ENCODE peak calls at places on chromosome 7, in ten cellular contexts. One of them, this sample, is unnamed.

GRCh38 chr7:107661081-107661864 is 645 bp downstream of the SLC26A4 start:
- DNase-seq in K562: no peak
- DNase-seq in HepG2: peak
- DNase-seq in GM12878: no peak
- DNase-seq in NB4: peak
- DNase-seq in SK-N-SH: peak
- DNase-seq in endothelial cell of umbilical vein: peak
- DNase-seq in A549: peak
- DNase-seq in WTC11: peak
- DNase-seq in HCT116: no peak
- DNase-seq in this sample: peak

GRCh38 chr7:27697861-27698430 is 35.3 kb upstream of the HIBADH start:
- DNase-seq in A549: peak
- DNase-seq in WTC11: no peak
- DNase-seq in NB4: peak
- DNase-seq in endothelial cell of umbilical vein: peak
- DNase-seq in GM12878: peak
- DNase-seq in HCT116: peak
- DNase-seq in K562: no peak
- DNase-seq in SK-N-SH: no peak
- DNase-seq in HepG2: peak
- DNase-seq in this sample: no peak

GRCh38 chr7:105910172-105910571 is 33.8 kb upstream of the ATXN7L1 start:
- DNase-seq in NB4: no peak
- DNase-seq in HepG2: no peak
- DNase-seq in A549: no peak
- DNase-seq in HCT116: no peak
- DNase-seq in WTC11: no peak
- DNase-seq in GM12878: no peak
- DNase-seq in SK-N-SH: no peak
- DNase-seq in K562: no peak
- DNase-seq in endothelial cell of umbilical vein: no peak
- DNase-seq in this sample: no peak

GRCh38 chr7:104005197-104005596 is 15.7 kb upstream of the RELN start:
- DNase-seq in HCT116: no peak
- DNase-seq in endothelial cell of umbilical vein: peak
- DNase-seq in K562: no peak
- DNase-seq in WTC11: no peak
- DNase-seq in A549: no peak
- DNase-seq in SK-N-SH: no peak
- DNase-seq in HepG2: no peak
- DNase-seq in GM12878: no peak
- DNase-seq in NB4: peak
- DNase-seq in this sample: no peak

GRCh38 chr7:5557920-5558401 is 134.3 kb upstream of the TNRC18 start:
- DNase-seq in endothelial cell of umbilical vein: no peak
- DNase-seq in A549: no peak
- DNase-seq in WTC11: no peak
- DNase-seq in SK-N-SH: peak
- DNase-seq in K562: peak
- DNase-seq in GM12878: peak
- DNase-seq in NB4: no peak
- DNase-seq in HepG2: peak
- DNase-seq in HCT116: no peak
- DNase-seq in this sample: no peak

GRCh38 chr7:90666186-90666585 is 70.1 kb downstream of the CDK14 start:
- DNase-seq in SK-N-SH: no peak
- DNase-seq in endothelial cell of umbilical vein: no peak
- DNase-seq in NB4: no peak
- DNase-seq in HepG2: no peak
- DNase-seq in WTC11: no peak
- DNase-seq in K562: no peak
- DNase-seq in HCT116: no peak
- DNase-seq in A549: no peak
- DNase-seq in GM12878: no peak
- DNase-seq in this sample: no peak

GRCh38 chr7:88546808-88547207 is 212.7 kb upstream of the ZNF804B start:
- DNase-seq in endothelial cell of umbilical vein: peak
- DNase-seq in HepG2: peak
- DNase-seq in NB4: peak
- DNase-seq in SK-N-SH: peak
- DNase-seq in GM12878: peak
- DNase-seq in K562: peak
- DNase-seq in WTC11: peak
- DNase-seq in A549: peak
- DNase-seq in HCT116: peak
- DNase-seq in this sample: peak

GRCh38 chr7:23272275-23272674 is 25.7 kb downstream of the GPNMB start:
- DNase-seq in WTC11: no peak
- DNase-seq in GM12878: no peak
- DNase-seq in HepG2: no peak
- DNase-seq in A549: no peak
- DNase-seq in endothelial cell of umbilical vein: no peak
- DNase-seq in NB4: no peak
- DNase-seq in K562: no peak
- DNase-seq in SK-N-SH: no peak
- DNase-seq in HCT116: no peak
- DNase-seq in this sample: no peak

GRCh38 chr7:91310829-91311460 is 46.7 kb downstream of the FZD1 start:
- DNase-seq in A549: no peak
- DNase-seq in GM12878: no peak
- DNase-seq in K562: no peak
- DNase-seq in NB4: no peak
- DNase-seq in endothelial cell of umbilical vein: no peak
- DNase-seq in SK-N-SH: no peak
- DNase-seq in HepG2: no peak
- DNase-seq in WTC11: no peak
- DNase-seq in HCT116: no peak
- DNase-seq in this sample: no peak

GRCh38 chr7:130149575-130150139 is 55.5 kb downstream of the TMEM209 start:
- DNase-seq in A549: no peak
- DNase-seq in SK-N-SH: no peak
- DNase-seq in endothelial cell of umbilical vein: no peak
- DNase-seq in WTC11: no peak
- DNase-seq in GM12878: no peak
- DNase-seq in HCT116: no peak
- DNase-seq in HepG2: no peak
- DNase-seq in K562: no peak
- DNase-seq in NB4: peak
- DNase-seq in this sample: peak

GRCh38 chr7:15459018-15459621 is 102.7 kb downstream of the AGMO start:
- DNase-seq in endothelial cell of umbilical vein: no peak
- DNase-seq in HCT116: no peak
- DNase-seq in WTC11: no peak
- DNase-seq in SK-N-SH: no peak
- DNase-seq in A549: no peak
- DNase-seq in K562: no peak
- DNase-seq in NB4: peak
- DNase-seq in GM12878: no peak
- DNase-seq in HepG2: no peak
- DNase-seq in this sample: no peak

GRCh38 chr7:24560772-24561171 is 12.5 kb upstream of the PALS2 start:
- DNase-seq in WTC11: no peak
- DNase-seq in SK-N-SH: no peak
- DNase-seq in A549: no peak
- DNase-seq in HepG2: no peak
- DNase-seq in HCT116: no peak
- DNase-seq in NB4: no peak
- DNase-seq in K562: no peak
- DNase-seq in endothelial cell of umbilical vein: no peak
- DNase-seq in GM12878: no peak
- DNase-seq in this sample: no peak

GRCh38 chr7:43647772-43648643 is 65.1 kb downstream of the STK17A start:
- DNase-seq in HCT116: peak
- DNase-seq in HepG2: peak
- DNase-seq in A549: peak
- DNase-seq in WTC11: no peak
- DNase-seq in K562: no peak
- DNase-seq in endothelial cell of umbilical vein: peak
- DNase-seq in NB4: peak
- DNase-seq in SK-N-SH: peak
- DNase-seq in GM12878: peak
- DNase-seq in this sample: no peak

GRCh38 chr7:139328375-139328774 is 12.8 kb upstream of the FMC1 start:
- DNase-seq in WTC11: no peak
- DNase-seq in HepG2: no peak
- DNase-seq in GM12878: no peak
- DNase-seq in K562: no peak
- DNase-seq in endothelial cell of umbilical vein: no peak
- DNase-seq in NB4: no peak
- DNase-seq in HCT116: no peak
- DNase-seq in A549: peak
- DNase-seq in SK-N-SH: no peak
- DNase-seq in this sample: no peak

GRCh38 chr7:45662018-45662417 is 87.8 kb downstream of the ADCY1 start:
- DNase-seq in GM12878: no peak
- DNase-seq in NB4: no peak
- DNase-seq in SK-N-SH: no peak
- DNase-seq in WTC11: no peak
- DNase-seq in HCT116: no peak
- DNase-seq in K562: no peak
- DNase-seq in A549: no peak
- DNase-seq in HepG2: no peak
- DNase-seq in endothelial cell of umbilical vein: no peak
- DNase-seq in this sample: no peak

GRCh38 chr7:45661302-45661995 is 87.3 kb downstream of the ADCY1 start:
- DNase-seq in A549: no peak
- DNase-seq in HCT116: no peak
- DNase-seq in endothelial cell of umbilical vein: no peak
- DNase-seq in NB4: no peak
- DNase-seq in WTC11: peak
- DNase-seq in HepG2: no peak
- DNase-seq in SK-N-SH: no peak
- DNase-seq in K562: no peak
- DNase-seq in GM12878: no peak
- DNase-seq in this sample: peak

GRCh38 chr7:45663965-45664623 is 89.9 kb downstream of the ADCY1 start:
- DNase-seq in HCT116: no peak
- DNase-seq in A549: no peak
- DNase-seq in K562: no peak
- DNase-seq in GM12878: no peak
- DNase-seq in endothelial cell of umbilical vein: no peak
- DNase-seq in HepG2: no peak
- DNase-seq in WTC11: peak
- DNase-seq in SK-N-SH: no peak
- DNase-seq in NB4: no peak
- DNase-seq in this sample: no peak

GRCh38 chr7:45663167-45663921 is 89.2 kb downstream of the ADCY1 start:
- DNase-seq in K562: peak
- DNase-seq in A549: peak
- DNase-seq in GM12878: no peak
- DNase-seq in WTC11: peak
- DNase-seq in SK-N-SH: no peak
- DNase-seq in endothelial cell of umbilical vein: no peak
- DNase-seq in HepG2: peak
- DNase-seq in HCT116: peak
- DNase-seq in NB4: peak
- DNase-seq in this sample: peak

GRCh38 chr7:45662540-45663166 is 88.5 kb downstream of the ADCY1 start:
- DNase-seq in A549: no peak
- DNase-seq in WTC11: peak
- DNase-seq in GM12878: no peak
- DNase-seq in HCT116: no peak
- DNase-seq in K562: no peak
- DNase-seq in HepG2: no peak
- DNase-seq in SK-N-SH: no peak
- DNase-seq in NB4: no peak
- DNase-seq in endothelial cell of umbilical vein: no peak
- DNase-seq in this sample: peak
- TF ChIP-seq MAX in A549: no peak
- TF ChIP-seq MAX in WTC11: no peak
- TF ChIP-seq MAX in GM12878: no peak
- TF ChIP-seq MAX in HCT116: no peak
- TF ChIP-seq MAX in K562: no peak
- TF ChIP-seq MAX in HepG2: no peak
- TF ChIP-seq MAX in SK-N-SH: no peak
- TF ChIP-seq MAX in NB4: no peak
- TF ChIP-seq MAX in endothelial cell of umbilical vein: no peak
- TF ChIP-seq MAX in this sample: no peak

GRCh38 chr7:135486258-135486657 is 23.6 kb downstream of the CNOT4 start:
- DNase-seq in HepG2: no peak
- DNase-seq in WTC11: no peak
- DNase-seq in GM12878: no peak
- DNase-seq in A549: no peak
- DNase-seq in endothelial cell of umbilical vein: no peak
- DNase-seq in K562: no peak
- DNase-seq in HCT116: no peak
- DNase-seq in SK-N-SH: no peak
- DNase-seq in NB4: no peak
- DNase-seq in this sample: no peak
- TF ChIP-seq MAX in HepG2: no peak
- TF ChIP-seq MAX in WTC11: no peak
- TF ChIP-seq MAX in GM12878: no peak
- TF ChIP-seq MAX in A549: no peak
- TF ChIP-seq MAX in endothelial cell of umbilical vein: no peak
- TF ChIP-seq MAX in K562: no peak
- TF ChIP-seq MAX in HCT116: no peak
- TF ChIP-seq MAX in SK-N-SH: no peak
- TF ChIP-seq MAX in NB4: no peak
- TF ChIP-seq MAX in this sample: no peak

DNA sequence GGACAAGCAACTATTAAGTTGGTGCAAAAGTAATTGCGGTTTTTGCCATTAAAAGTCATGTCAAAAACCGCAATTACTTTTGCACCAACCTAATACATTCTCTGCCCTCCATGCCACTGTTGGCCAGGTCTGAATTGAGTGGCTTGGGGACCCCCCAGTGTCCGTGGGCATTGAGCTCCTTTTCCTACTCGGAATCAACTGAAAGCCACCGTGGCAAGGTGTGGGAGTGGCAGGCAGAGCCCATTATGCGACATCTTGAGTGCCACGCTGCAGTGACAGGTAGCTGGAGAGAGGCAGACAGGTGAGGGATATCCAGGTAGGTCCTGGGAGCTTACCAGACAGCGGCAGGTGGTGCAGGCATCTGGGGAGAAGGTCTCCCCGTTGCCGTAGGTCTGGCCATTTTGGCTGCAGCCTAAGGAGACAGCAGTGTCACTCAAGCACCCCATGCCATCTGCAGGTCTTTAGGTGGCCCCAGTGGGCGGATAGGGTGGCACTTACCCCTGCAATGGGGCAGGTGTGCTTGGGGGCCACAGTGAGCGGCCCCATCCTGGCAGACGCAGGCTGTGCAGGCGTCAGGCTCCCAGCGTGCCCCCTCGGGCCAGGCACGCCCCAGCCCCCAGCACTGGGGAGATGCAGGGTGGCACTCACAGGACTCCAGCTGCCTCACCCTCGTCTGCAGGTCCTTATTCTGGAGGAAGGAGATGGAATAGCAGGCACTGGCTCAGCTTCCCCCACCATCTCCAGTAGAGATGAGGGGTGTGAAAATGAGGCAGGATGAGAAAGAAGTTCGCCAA is 3.5 kb downstream of the KCP start:
- DNase-seq in GM12878: no peak
- DNase-seq in endothelial cell of umbilical vein: no peak
- DNase-seq in HepG2: no peak
- DNase-seq in WTC11: no peak
- DNase-seq in SK-N-SH: peak
- DNase-seq in A549: no peak
- DNase-seq in K562: no peak
- DNase-seq in HCT116: no peak
- DNase-seq in NB4: no peak
- DNase-seq in this sample: no peak
- TF ChIP-seq MAX in GM12878: no peak
- TF ChIP-seq MAX in endothelial cell of umbilical vein: no peak
- TF ChIP-seq MAX in HepG2: no peak
- TF ChIP-seq MAX in WTC11: no peak
- TF ChIP-seq MAX in SK-N-SH: no peak
- TF ChIP-seq MAX in A549: no peak
- TF ChIP-seq MAX in K562: no peak
- TF ChIP-seq MAX in HCT116: no peak
- TF ChIP-seq MAX in NB4: no peak
- TF ChIP-seq MAX in this sample: no peak

GRCh38 chr7:100827330-100828226 is at the start of gene EPHB4:
- DNase-seq in HCT116: peak
- DNase-seq in GM12878: no peak
- DNase-seq in K562: peak
- DNase-seq in SK-N-SH: peak
- DNase-seq in HepG2: peak
- DNase-seq in WTC11: peak
- DNase-seq in endothelial cell of umbilical vein: peak
- DNase-seq in NB4: peak
- DNase-seq in A549: peak
- DNase-seq in this sample: no peak
- TF ChIP-seq MAX in HCT116: peak
- TF ChIP-seq MAX in GM12878: no peak
- TF ChIP-seq MAX in K562: peak
- TF ChIP-seq MAX in SK-N-SH: peak
- TF ChIP-seq MAX in HepG2: peak
- TF ChIP-seq MAX in WTC11: peak
- TF ChIP-seq MAX in endothelial cell of umbilical vein: no peak
- TF ChIP-seq MAX in NB4: no peak
- TF ChIP-seq MAX in A549: peak
- TF ChIP-seq MAX in this sample: peak